ENCODE peak calls at places on chromosomes 6 and 20, in nine cellular contexts. One of them, this sample, is unnamed. For H3K9me3, the result is how much of the 10 kb centered on the place peaks cover.

GRCh38 chr6:50381106-50381415 is 331.3 kb upstream of the DEFB112 start:
- DNase-seq in kidney: no peak
- DNase-seq in adrenal gland: no peak
- DNase-seq in lower lobe of right lung: no peak
- DNase-seq in CD8-positive, alpha-beta T cell: no peak
- DNase-seq in Panc1: no peak
- DNase-seq in left ventricle myocardium inferior: no peak
- DNase-seq in mammary epithelial cell: no peak
- DNase-seq in HepG2: no peak
- DNase-seq in this sample: peak

GRCh38 chr6:22062807-22063408 is 233.9 kb downstream of the PRL start:
- DNase-seq in HepG2: no peak
- DNase-seq in lower lobe of right lung: peak
- DNase-seq in CD8-positive, alpha-beta T cell: peak
- DNase-seq in kidney: no peak
- DNase-seq in adrenal gland: no peak
- DNase-seq in left ventricle myocardium inferior: no peak
- DNase-seq in mammary epithelial cell: no peak
- DNase-seq in Panc1: no peak
- DNase-seq in this sample: no peak

GRCh38 chr6:119132211-119133004 is 53.9 kb upstream of the FAM184A start:
- DNase-seq in lower lobe of right lung: no peak
- DNase-seq in left ventricle myocardium inferior: no peak
- DNase-seq in Panc1: no peak
- DNase-seq in adrenal gland: no peak
- DNase-seq in CD8-positive, alpha-beta T cell: no peak
- DNase-seq in mammary epithelial cell: no peak
- DNase-seq in HepG2: no peak
- DNase-seq in kidney: no peak
- DNase-seq in this sample: no peak

GRCh38 chr6:27157461-27158315 is 89.8 kb upstream of the PRSS16 start:
- DNase-seq in left ventricle myocardium inferior: peak
- DNase-seq in kidney: peak
- DNase-seq in HepG2: peak
- DNase-seq in lower lobe of right lung: peak
- DNase-seq in adrenal gland: peak
- DNase-seq in mammary epithelial cell: peak
- DNase-seq in Panc1: peak
- DNase-seq in CD8-positive, alpha-beta T cell: peak
- DNase-seq in this sample: no peak

GRCh38 chr6:38349795-38350194 is 289.9 kb downstream of the BTBD9 start:
- DNase-seq in Panc1: no peak
- DNase-seq in mammary epithelial cell: no peak
- DNase-seq in CD8-positive, alpha-beta T cell: no peak
- DNase-seq in left ventricle myocardium inferior: no peak
- DNase-seq in HepG2: no peak
- DNase-seq in kidney: no peak
- DNase-seq in lower lobe of right lung: no peak
- DNase-seq in adrenal gland: no peak
- DNase-seq in this sample: no peak

GRCh38 chr6:90545450-90545849 is 41.4 kb downstream of the MAP3K7 start:
- DNase-seq in CD8-positive, alpha-beta T cell: no peak
- DNase-seq in left ventricle myocardium inferior: no peak
- DNase-seq in adrenal gland: no peak
- DNase-seq in lower lobe of right lung: no peak
- DNase-seq in HepG2: no peak
- DNase-seq in mammary epithelial cell: peak
- DNase-seq in kidney: no peak
- DNase-seq in Panc1: no peak
- DNase-seq in this sample: no peak

GRCh38 chr6:152301806-152302568 is 335.2 kb downstream of the SYNE1 start:
- DNase-seq in kidney: peak
- DNase-seq in mammary epithelial cell: peak
- DNase-seq in CD8-positive, alpha-beta T cell: peak
- DNase-seq in HepG2: peak
- DNase-seq in left ventricle myocardium inferior: peak
- DNase-seq in adrenal gland: peak
- DNase-seq in Panc1: peak
- DNase-seq in lower lobe of right lung: peak
- DNase-seq in this sample: peak

GRCh38 chr6:136887899-136888298 is 34.2 kb upstream of the SLC35D3 start:
- DNase-seq in left ventricle myocardium inferior: no peak
- DNase-seq in HepG2: peak
- DNase-seq in Panc1: no peak
- DNase-seq in kidney: no peak
- DNase-seq in lower lobe of right lung: no peak
- DNase-seq in mammary epithelial cell: no peak
- DNase-seq in CD8-positive, alpha-beta T cell: no peak
- DNase-seq in adrenal gland: no peak
- DNase-seq in this sample: no peak

DNA sequence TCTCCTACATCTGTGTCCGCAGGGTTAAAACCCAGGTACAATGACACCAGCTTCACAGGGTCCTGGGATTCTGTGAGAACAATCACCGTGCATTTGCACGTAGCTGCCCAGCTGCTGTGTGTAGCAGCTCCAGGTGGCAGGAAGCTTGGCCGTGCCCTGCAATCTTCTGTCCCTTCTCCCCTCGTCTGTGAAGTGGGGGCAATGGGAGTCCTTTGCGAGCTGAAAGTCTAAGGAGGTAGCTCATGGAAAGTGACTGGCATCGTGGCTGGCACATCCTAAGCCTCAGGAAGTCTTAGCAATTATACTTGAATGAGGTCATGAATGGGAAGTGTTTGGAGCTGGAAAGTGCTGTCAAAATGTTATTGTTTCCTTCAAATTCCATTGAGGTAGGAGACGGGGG is 137.1 kb downstream of the SMOC2 start:
- DNase-seq in adrenal gland: no peak
- DNase-seq in mammary epithelial cell: no peak
- DNase-seq in left ventricle myocardium inferior: no peak
- DNase-seq in HepG2: no peak
- DNase-seq in Panc1: no peak
- DNase-seq in lower lobe of right lung: no peak
- DNase-seq in CD8-positive, alpha-beta T cell: no peak
- DNase-seq in kidney: no peak
- DNase-seq in this sample: no peak
- H3K9me3 ChIP-seq in adrenal gland: under half
- H3K9me3 ChIP-seq in mammary epithelial cell: under half
- H3K9me3 ChIP-seq in left ventricle myocardium inferior: under half
- H3K9me3 ChIP-seq in HepG2: under half
- H3K9me3 ChIP-seq in Panc1: under half
- H3K9me3 ChIP-seq in lower lobe of right lung: under half
- H3K9me3 ChIP-seq in CD8-positive, alpha-beta T cell: under half
- H3K9me3 ChIP-seq in kidney: under half
- H3K9me3 ChIP-seq in this sample: under half

GRCh38 chr20:41599699-41600104 is 18.5 kb downstream of the CHD6 start:
- DNase-seq in CD8-positive, alpha-beta T cell: no peak
- DNase-seq in lower lobe of right lung: no peak
- DNase-seq in Panc1: no peak
- DNase-seq in left ventricle myocardium inferior: no peak
- DNase-seq in adrenal gland: no peak
- DNase-seq in HepG2: no peak
- DNase-seq in kidney: no peak
- DNase-seq in mammary epithelial cell: no peak
- DNase-seq in this sample: no peak

GRCh38 chr20:41601742-41602141 is 16.4 kb downstream of the CHD6 start:
- DNase-seq in HepG2: no peak
- DNase-seq in mammary epithelial cell: no peak
- DNase-seq in left ventricle myocardium inferior: no peak
- DNase-seq in lower lobe of right lung: no peak
- DNase-seq in Panc1: no peak
- DNase-seq in CD8-positive, alpha-beta T cell: no peak
- DNase-seq in kidney: no peak
- DNase-seq in adrenal gland: no peak
- DNase-seq in this sample: no peak

GRCh38 chr20:41594514-41595322 is 23.5 kb downstream of the CHD6 start:
- DNase-seq in lower lobe of right lung: no peak
- DNase-seq in HepG2: peak
- DNase-seq in mammary epithelial cell: no peak
- DNase-seq in Panc1: no peak
- DNase-seq in adrenal gland: no peak
- DNase-seq in CD8-positive, alpha-beta T cell: no peak
- DNase-seq in kidney: no peak
- DNase-seq in left ventricle myocardium inferior: no peak
- DNase-seq in this sample: no peak

GRCh38 chr20:41600926-41601631 is 17.1 kb downstream of the CHD6 start:
- DNase-seq in lower lobe of right lung: no peak
- DNase-seq in adrenal gland: no peak
- DNase-seq in kidney: no peak
- DNase-seq in left ventricle myocardium inferior: no peak
- DNase-seq in CD8-positive, alpha-beta T cell: no peak
- DNase-seq in Panc1: no peak
- DNase-seq in HepG2: no peak
- DNase-seq in mammary epithelial cell: no peak
- DNase-seq in this sample: no peak

GRCh38 chr20:41598719-41599118 is 19.5 kb downstream of the CHD6 start:
- DNase-seq in adrenal gland: no peak
- DNase-seq in mammary epithelial cell: no peak
- DNase-seq in Panc1: no peak
- DNase-seq in CD8-positive, alpha-beta T cell: no peak
- DNase-seq in kidney: no peak
- DNase-seq in left ventricle myocardium inferior: no peak
- DNase-seq in HepG2: no peak
- DNase-seq in lower lobe of right lung: no peak
- DNase-seq in this sample: no peak
- H3K9me3 ChIP-seq in adrenal gland: under half
- H3K9me3 ChIP-seq in mammary epithelial cell: under half
- H3K9me3 ChIP-seq in Panc1: under half
- H3K9me3 ChIP-seq in CD8-positive, alpha-beta T cell: under half
- H3K9me3 ChIP-seq in kidney: under half
- H3K9me3 ChIP-seq in left ventricle myocardium inferior: half or more
- H3K9me3 ChIP-seq in HepG2: half or more
- H3K9me3 ChIP-seq in lower lobe of right lung: half or more
- H3K9me3 ChIP-seq in this sample: under half

GRCh38 chr6:45076217-45076616 is 251.9 kb upstream of the RUNX2 start:
- DNase-seq in kidney: no peak
- DNase-seq in CD8-positive, alpha-beta T cell: no peak
- DNase-seq in adrenal gland: no peak
- DNase-seq in lower lobe of right lung: no peak
- DNase-seq in left ventricle myocardium inferior: no peak
- DNase-seq in Panc1: no peak
- DNase-seq in mammary epithelial cell: no peak
- DNase-seq in HepG2: no peak
- DNase-seq in this sample: no peak
- H3K9me3 ChIP-seq in kidney: under half
- H3K9me3 ChIP-seq in CD8-positive, alpha-beta T cell: under half
- H3K9me3 ChIP-seq in adrenal gland: under half
- H3K9me3 ChIP-seq in lower lobe of right lung: under half
- H3K9me3 ChIP-seq in left ventricle myocardium inferior: under half
- H3K9me3 ChIP-seq in Panc1: under half
- H3K9me3 ChIP-seq in mammary epithelial cell: under half
- H3K9me3 ChIP-seq in HepG2: under half
- H3K9me3 ChIP-seq in this sample: under half

GRCh38 chr6:30160391-30160790 is 620 bp downstream of the TRIM10 start:
- DNase-seq in left ventricle myocardium inferior: no peak
- DNase-seq in mammary epithelial cell: no peak
- DNase-seq in CD8-positive, alpha-beta T cell: no peak
- DNase-seq in adrenal gland: no peak
- DNase-seq in Panc1: no peak
- DNase-seq in HepG2: no peak
- DNase-seq in lower lobe of right lung: no peak
- DNase-seq in kidney: no peak
- DNase-seq in this sample: no peak
- H3K9me3 ChIP-seq in left ventricle myocardium inferior: under half
- H3K9me3 ChIP-seq in mammary epithelial cell: under half
- H3K9me3 ChIP-seq in CD8-positive, alpha-beta T cell: under half
- H3K9me3 ChIP-seq in adrenal gland: under half
- H3K9me3 ChIP-seq in Panc1: under half
- H3K9me3 ChIP-seq in HepG2: under half
- H3K9me3 ChIP-seq in lower lobe of right lung: under half
- H3K9me3 ChIP-seq in kidney: under half
- H3K9me3 ChIP-seq in this sample: under half

DNA sequence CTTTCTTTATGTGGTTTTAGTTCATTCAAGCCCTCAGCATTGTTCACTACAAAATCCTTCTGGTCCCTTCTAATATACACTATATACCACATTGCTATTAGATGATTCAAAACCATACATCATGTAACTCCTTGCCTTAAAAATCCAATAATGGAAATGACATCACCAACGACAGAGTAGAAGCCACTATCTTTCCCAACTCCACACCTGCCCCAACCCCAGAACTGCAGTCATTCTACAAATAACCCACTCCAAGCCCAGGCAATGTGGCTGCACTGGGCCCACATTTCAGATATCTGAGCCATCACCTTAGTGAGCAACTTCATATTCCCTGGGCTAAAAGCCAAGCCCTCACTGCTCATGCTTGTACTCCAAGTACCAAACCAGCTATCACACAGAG is 22.6 kb upstream of the RUNX2 start:
- DNase-seq in CD8-positive, alpha-beta T cell: no peak
- DNase-seq in lower lobe of right lung: no peak
- DNase-seq in left ventricle myocardium inferior: no peak
- DNase-seq in kidney: no peak
- DNase-seq in HepG2: no peak
- DNase-seq in adrenal gland: no peak
- DNase-seq in mammary epithelial cell: peak
- DNase-seq in Panc1: no peak
- DNase-seq in this sample: no peak
- H3K9me3 ChIP-seq in CD8-positive, alpha-beta T cell: under half
- H3K9me3 ChIP-seq in lower lobe of right lung: under half
- H3K9me3 ChIP-seq in left ventricle myocardium inferior: under half
- H3K9me3 ChIP-seq in kidney: under half
- H3K9me3 ChIP-seq in HepG2: under half
- H3K9me3 ChIP-seq in adrenal gland: under half
- H3K9me3 ChIP-seq in mammary epithelial cell: under half
- H3K9me3 ChIP-seq in Panc1: under half
- H3K9me3 ChIP-seq in this sample: under half